ENCODE peak calls at places on chromosomes 1 and 21, in four cellular contexts. K is cardiac muscle cell, R is neural progenitor cell, Y is pancreas. O is an unnamed sample.

GRCh38 chr1:47351305-47351704 is 17.7 kb downstream of the CMPK1 start:
- DNase-seq in K (no peak), R (no peak), Y (no peak), O (no peak)

GRCh38 chr1:85607126-85607912 is 26.8 kb downstream of the CCN1 start:
- DNase-seq in K (peak; percentile 30), R (peak; percentile 87), Y (no peak), O (no peak)

GRCh38 chr1:102628008-102628736 is 480.1 kb downstream of the COL11A1 start:
- DNase-seq in K (no peak), R (no peak), Y (no peak), O (no peak)

GRCh38 chr1:157993179-157994080 is at the start of gene KIRREL1:
- DNase-seq in K (peak; percentile 72), R (peak; percentile 76), Y (peak; percentile 62), O (no peak)

GRCh38 chr1:2229921-2230700 is 2.0 kb downstream of the SKI start:
- DNase-seq in K (no peak), R (no peak), Y (peak; percentile 82), O (no peak)

GRCh38 chr1:110485725-110486124 is 33.2 kb downstream of the KCNA10 start:
- DNase-seq in K (peak; percentile 33), R (no peak), Y (no peak), O (no peak)

GRCh38 chr1:205448540-205449253 is 7.1 kb downstream of the BLACAT1 start:
- DNase-seq in K (no peak), R (peak; percentile 92), Y (no peak), O (no peak)

GRCh38 chr1:201145816-201146215 is 8.5 kb downstream of the TMEM9 start:
- DNase-seq in K (no peak), R (no peak), Y (no peak), O (no peak)

GRCh38 chr1:198901280-198901679 is 262.4 kb downstream of the PTPRC start:
- DNase-seq in K (no peak), R (no peak), Y (no peak), O (no peak)

GRCh38 chr1:44154665-44155064 is 13.2 kb upstream of the KLF18 start:
- DNase-seq in K (no peak), R (no peak), Y (no peak), O (no peak)

GRCh38 chr1:152623203-152623844 is 421 bp upstream of the LCE3A start:
- DNase-seq in K (no peak), R (no peak), Y (peak; percentile 43), O (no peak)

GRCh38 chr1:152622803-152623202 is at the start of gene LCE3A:
- DNase-seq in K (no peak), R (no peak), Y (peak; percentile 27), O (no peak)

GRCh38 chr1:152626688-152627087 is 3.8 kb upstream of the LCE3A start:
- DNase-seq in K (no peak), R (no peak), Y (no peak), O (no peak)

GRCh38 chr1:152621993-152622392 is 910 bp downstream of the LCE3A start:
- DNase-seq in K (no peak), R (no peak), Y (no peak), O (no peak)
- H3K9me3 ChIP-seq in K (peaks cover 4% of the 10 kb centered on the region), R (peaks cover 14% of the 10 kb centered on the region), Y (no peaks in the 10 kb centered on the region), O (peaks cover 16% of the 10 kb centered on the region)

GRCh38 chr1:155083865-155084721 is 5.5 kb downstream of the EFNA3 start:
- DNase-seq in K (peak; percentile 30), R (no peak), Y (peak; percentile 77), O (no peak)
- TF ChIP-seq CTCF in K (peak; percentile 32), R (no peak), Y (no peak), O (no peak)

DNA sequence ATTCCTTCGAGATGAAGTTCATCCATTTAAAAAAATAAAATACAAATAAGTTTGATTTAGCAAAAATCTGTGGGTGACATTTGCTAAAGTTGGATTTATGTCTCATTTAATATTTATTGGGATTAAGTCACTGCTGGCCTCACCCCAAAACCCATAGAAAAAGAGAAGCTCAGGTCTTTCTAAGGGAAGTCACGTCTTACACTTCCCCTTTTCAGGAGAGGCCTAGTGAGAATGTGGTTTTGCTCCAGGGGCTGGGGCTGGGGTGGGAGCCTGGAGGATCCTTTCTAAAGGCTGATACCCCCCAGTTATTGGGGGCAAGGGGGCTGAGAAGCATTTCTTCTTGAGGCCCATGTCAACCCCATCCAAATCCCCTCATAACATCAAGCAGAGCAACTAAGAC is 300.3 kb downstream of the DSCAM start:
- DNase-seq in K (no peak), R (no peak), Y (no peak), O (no peak)
- H3K9me3 ChIP-seq in K (no peaks in the 10 kb centered on the region), R (no peaks in the 10 kb centered on the region), Y (no peaks in the 10 kb centered on the region), O (peaks cover 13% of the 10 kb centered on the region)

GRCh38 chr1:91502882-91503184 is 2.2 kb downstream of the CDC7 start:
- DNase-seq in K (no peak), R (peak; percentile 23), Y (no peak), O (no peak)
- TF ChIP-seq CTCF in K (peak; percentile 39), R (peak; percentile 19), Y (no peak), O (no peak)

GRCh38 chr1:34113362-34113761 is 51.7 kb downstream of the CSMD2 start:
- DNase-seq in K (peak; percentile 51), R (peak; percentile 68), Y (no peak), O (peak; percentile 3)

GRCh38 chr1:34113887-34114286 is 51.1 kb downstream of the CSMD2 start:
- DNase-seq in K (peak; percentile 23), R (peak; percentile 68), Y (no peak), O (no peak)

GRCh38 chr1:34115233-34115632 is 49.8 kb downstream of the CSMD2 start:
- DNase-seq in K (no peak), R (no peak), Y (no peak), O (no peak)
- H3K9me3 ChIP-seq in K (no peaks in the 10 kb centered on the region), R (peaks cover 4% of the 10 kb centered on the region), Y (no peaks in the 10 kb centered on the region), O (no peaks in the 10 kb centered on the region)

DNA sequence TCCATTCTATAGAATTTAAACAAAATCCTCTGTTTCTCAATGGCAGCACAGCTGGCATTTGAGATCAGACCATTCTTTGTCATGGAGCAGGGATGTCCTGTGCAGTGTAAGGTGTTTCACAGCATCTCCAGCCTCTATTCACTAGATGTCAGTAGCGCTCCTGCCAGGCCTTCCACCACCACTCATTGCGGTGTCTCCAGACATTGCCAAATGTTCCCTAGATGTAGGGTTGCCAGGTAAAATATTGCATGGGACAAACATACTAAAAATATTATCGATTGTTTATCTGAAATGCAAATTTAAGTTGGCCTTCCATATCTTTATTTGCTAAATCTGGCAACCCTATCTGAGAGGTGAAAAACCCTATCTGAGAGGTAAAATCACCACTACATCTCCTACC is 11.7 kb downstream of the ITLN2 start:
- DNase-seq in K (no peak), R (peak; percentile 12), Y (no peak), O (no peak)
- TF ChIP-seq CTCF in K (peak; percentile 21), R (peak; percentile 30), Y (no peak), O (no peak)

GRCh38 chr21:44823179-44823654 is 5.4 kb upstream of the SUMO3 start:
- DNase-seq in K (no peak), R (no peak), Y (no peak), O (no peak)
- H3K9me3 ChIP-seq in K (no peaks in the 10 kb centered on the region), R (peaks cover 10% of the 10 kb centered on the region), Y (no peaks in the 10 kb centered on the region), O (peaks cover 8% of the 10 kb centered on the region)

DNA sequence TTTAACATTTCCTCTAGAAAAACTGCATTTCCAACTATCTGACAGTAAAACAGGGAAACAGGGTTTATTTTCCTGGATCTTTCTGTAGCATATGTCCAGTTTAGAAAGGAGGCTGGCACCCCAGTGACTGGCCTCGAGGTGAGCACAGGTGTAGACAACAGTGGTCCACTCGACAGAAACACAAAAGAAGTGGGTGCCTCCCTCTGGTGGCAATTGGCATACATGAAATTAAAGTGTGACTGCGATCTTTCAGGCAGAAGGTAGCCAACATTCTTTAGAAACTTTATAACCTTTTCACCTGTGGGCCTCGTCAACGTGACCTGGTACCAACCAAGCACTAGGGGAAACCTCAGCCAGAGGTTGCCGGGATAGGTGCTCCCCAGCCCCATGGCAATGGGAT is 44.0 kb downstream of the PCP4 start:
- DNase-seq in K (no peak), R (peak; percentile 19), Y (no peak), O (no peak)
- TF ChIP-seq CTCF in K (no peak), R (peak; percentile 39), Y (no peak), O (no peak)

GRCh38 chr1:71156633-71157032 is 75.8 kb upstream of the ZRANB2 start:
- DNase-seq in K (no peak), R (no peak), Y (no peak), O (no peak)

GRCh38 chr1:71157151-71157550 is 76.3 kb upstream of the ZRANB2 start:
- DNase-seq in K (no peak), R (no peak), Y (no peak), O (no peak)

GRCh38 chr1:71154454-71154853 is 73.6 kb upstream of the ZRANB2 start:
- DNase-seq in K (no peak), R (no peak), Y (no peak), O (no peak)

DNA sequence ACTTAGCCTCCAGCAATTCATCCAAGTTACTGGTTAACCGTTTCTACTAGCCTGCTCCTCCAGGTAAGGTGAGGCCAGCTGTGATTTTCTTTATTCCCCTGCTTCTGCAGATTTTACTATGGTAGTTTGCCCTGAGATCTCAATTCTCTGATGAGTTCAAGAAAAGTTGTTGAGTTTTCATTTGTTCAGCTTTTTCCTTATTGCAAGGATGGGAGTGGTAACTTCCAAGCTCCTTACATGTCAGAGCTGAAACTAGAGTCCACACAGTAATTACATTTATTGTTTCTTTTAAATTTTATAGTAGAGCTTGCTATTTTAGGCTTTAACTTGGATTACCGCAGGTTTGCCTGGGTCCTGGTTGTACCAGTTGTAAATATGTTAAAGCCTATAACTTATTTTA is 76.9 kb upstream of the ZRANB2 start:
- DNase-seq in K (no peak), R (no peak), Y (no peak), O (no peak)
- H3K9me3 ChIP-seq in K (no peaks in the 10 kb centered on the region), R (no peaks in the 10 kb centered on the region), Y (no peaks in the 10 kb centered on the region), O (no peaks in the 10 kb centered on the region)

DNA sequence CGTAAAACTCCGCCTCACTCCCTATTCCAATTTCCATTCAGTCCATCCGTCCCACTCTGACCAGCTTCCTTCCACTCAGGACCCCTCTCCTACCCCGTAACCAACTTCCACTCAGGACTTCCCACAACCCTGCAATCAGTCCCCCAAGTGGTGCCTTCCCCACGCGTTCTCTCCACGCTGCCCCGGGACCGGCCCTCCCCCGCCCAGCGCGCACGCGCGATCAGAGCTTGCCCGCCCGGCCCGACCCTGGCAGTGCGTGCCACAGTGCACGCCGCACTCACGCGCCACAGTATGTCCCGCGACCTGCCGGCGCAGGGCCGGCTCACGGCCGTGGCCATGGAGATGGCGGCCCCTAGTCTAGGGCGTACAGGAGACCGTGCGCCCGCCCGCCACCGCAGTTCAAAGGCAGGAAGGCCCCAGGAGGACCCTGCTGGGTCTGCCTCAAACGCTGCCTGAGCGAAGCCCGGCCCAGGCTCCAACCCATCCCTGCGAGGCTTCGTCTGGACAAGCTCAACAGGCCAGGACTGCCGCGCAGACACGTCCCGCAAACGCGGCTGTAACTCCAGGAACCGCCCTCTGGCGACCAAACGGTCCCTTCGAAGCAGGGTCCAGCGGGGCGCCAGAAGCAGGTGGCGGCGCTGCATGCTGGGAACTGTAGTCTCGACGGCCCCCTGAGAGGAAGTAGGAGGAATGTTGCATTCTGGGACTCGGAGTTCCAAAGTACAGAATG is at the start of gene NDC1:
- DNase-seq in K (peak; percentile 95), R (peak; percentile 97), Y (peak; percentile 92), O (peak; percentile 93)
- TF ChIP-seq CTCF in K (peak; percentile 10), R (peak; percentile 51), Y (no peak), O (no peak)

O was measured in lung.